ENCODE peak calls at places on chromosomes 7 and 10, in seven cellular contexts. V is H9; Z is sigmoid colon; O is stimulated activated CD4-positive, alpha-beta T cell treated with anti-CD3 and anti-CD28 coated beads, TNF-alpha, amount 100 ng/mL, for 48 hours; M is GM10248; D is GM13977; C is LoVo. S is an unnamed sample.

GRCh38 chr10:34815174-34816066 is at the start of gene PARD3:
- DNase-seq in V (peak; percentile 82), Z (peak; percentile 87), O (no peak), C (peak; percentile 66), D (peak; percentile 90), M (peak; percentile 82), S (peak; percentile 46)

GRCh38 chr7:45660901-45661211 is 86.7 kb downstream of the ADCY1 start:
- DNase-seq in C (no peak), M (no peak), O (no peak), V (no peak), D (no peak), Z (no peak), S (no peak)

GRCh38 chr10:97016728-97017473 is 168.9 kb downstream of the SLIT1 start:
- DNase-seq in D (peak; percentile 76), O (no peak), Z (no peak), M (peak; percentile 77), C (no peak), V (peak; percentile 20), S (peak; percentile 74)

GRCh38 chr7:133795061-133795460 is 332.1 kb upstream of the LRGUK start:
- DNase-seq in V (no peak), Z (no peak), C (no peak), D (no peak), O (no peak), M (no peak), S (no peak)

GRCh38 chr10:113953505-113954272 is 90.0 kb upstream of the ADRB1 start:
- DNase-seq in M (no peak), V (no peak), O (no peak), C (peak; percentile 3), D (no peak), Z (no peak), S (no peak)

GRCh38 chr7:106110885-106111670 is 1.0 kb downstream of the SYPL1 start:
- DNase-seq in C (peak; percentile 20), M (no peak), Z (no peak), O (no peak), V (no peak), D (no peak), S (no peak)

GRCh38 chr7:131292141-131292905 is 35.4 kb upstream of the MKLN1 start:
- DNase-seq in D (no peak), M (no peak), V (no peak), Z (no peak), C (no peak), O (no peak), S (no peak)

GRCh38 chr10:27723436-27723835 is 22.2 kb downstream of the MKX start:
- DNase-seq in Z (no peak), C (no peak), O (no peak), D (no peak), V (no peak), M (no peak), S (no peak)

GRCh38 chr7:100825215-100825671 is 2.1 kb downstream of the EPHB4 start:
- DNase-seq in Z (no peak), O (no peak), D (peak; percentile 11), M (no peak), C (no peak), V (no peak), S (no peak)

GRCh38 chr7:107999814-108000560 is 3.0 kb downstream of the LAMB1 start:
- DNase-seq in Z (no peak), V (no peak), M (no peak), C (no peak), O (no peak), D (no peak), S (no peak)

GRCh38 chr7:129610709-129611245 is 743 bp upstream of the NRF1 start:
- DNase-seq in C (no peak), O (no peak), Z (no peak), D (no peak), M (no peak), V (no peak), S (no peak)

GRCh38 chr10:14019983-14020668 is 310.6 kb downstream of the FRMD4A start:
- DNase-seq in M (no peak), V (no peak), Z (no peak), C (no peak), O (no peak), D (no peak), S (no peak)

S was measured in GM18507.